ENCODE peak calls at places on chromosome 4, in five cellular contexts. K, L, W, P and S are unnamed samples.

GRCh38 chr4:89365375-89366170 is 58.0 kb upstream of the GPRIN3 start:
- DNase-seq in P (no peak), W (no peak), L (no peak), K (no peak), S (no peak)

GRCh38 chr4:25215506-25215905 is 18.3 kb upstream of the PI4K2B start:
- DNase-seq in L (no peak), K (no peak), P (no peak), W (no peak), S (no peak)

GRCh38 chr4:38717604-38718003 is 53.6 kb downstream of the KLF3 start:
- DNase-seq in L (no peak), W (no peak), K (no peak), P (no peak), S (no peak)

GRCh38 chr4:18297684-18298083 is 276.1 kb upstream of the LCORL start:
- DNase-seq in L (no peak), P (no peak), K (no peak), W (no peak), S (no peak)

GRCh38 chr4:6689506-6689960 is 4.1 kb upstream of the S100P start:
- DNase-seq in P (no peak), W (no peak), L (no peak), K (no peak), S (no peak)

GRCh38 chr4:140504261-140504660 is 6.2 kb upstream of the MGAT4D start:
- DNase-seq in P (no peak), L (no peak), W (no peak), K (no peak), S (no peak)

GRCh38 chr4:4637710-4638109 is 95.9 kb upstream of the STX18 start:
- DNase-seq in P (no peak), K (no peak), L (peak; percentile 33), W (no peak), S (no peak)

GRCh38 chr4:167943872-167944505 is 148.3 kb upstream of the ANXA10 start:
- DNase-seq in K (no peak), L (no peak), W (no peak), P (no peak), S (no peak)

GRCh38 chr4:61493470-61493869 is 293.3 kb downstream of the ADGRL3 start:
- DNase-seq in L (no peak), P (no peak), W (no peak), K (no peak), S (no peak)

GRCh38 chr4:61675464-61675863 is 475.3 kb downstream of the ADGRL3 start:
- DNase-seq in L (no peak), K (no peak), W (no peak), P (no peak), S (no peak)

GRCh38 chr4:23484689-23485088 is 405.2 kb downstream of the PPARGC1A start:
- DNase-seq in W (no peak), K (no peak), P (no peak), L (no peak), S (no peak)

GRCh38 chr4:102311912-102312311 is 33.4 kb downstream of the SLC39A8 start:
- DNase-seq in W (no peak), K (no peak), P (no peak), L (no peak), S (no peak)

GRCh38 chr4:168830777-168831512 is 179.1 kb downstream of the CBR4 start:
- DNase-seq in L (no peak), P (no peak), W (no peak), K (peak; percentile 18), S (peak; percentile 32)

GRCh38 chr4:157320092-157320491 is 99.6 kb downstream of the GRIA2 start:
- DNase-seq in K (no peak), W (no peak), P (no peak), L (no peak), S (no peak)

GRCh38 chr4:147589586-147589985 is 27.6 kb upstream of the TMEM184C start:
- DNase-seq in K (no peak), W (no peak), L (no peak), P (no peak), S (no peak)

GRCh38 chr4:100754741-100755140 is 236.9 kb upstream of the EMCN start:
- DNase-seq in P (no peak), L (no peak), K (no peak), W (no peak), S (no peak)

GRCh38 chr4:71081192-71081591 is 87.7 kb downstream of the DCK start:
- DNase-seq in L (no peak), W (no peak), P (no peak), K (no peak), S (no peak)

GRCh38 chr4:34922325-34922724 is 1322.0 kb downstream of the ARAP2 start:
- DNase-seq in K (no peak), P (no peak), L (no peak), W (no peak), S (no peak)

GRCh38 chr4:3013839-3014350 is 50.5 kb downstream of the GRK4 start:
- DNase-seq in W (no peak), L (peak; percentile 46), K (no peak), P (no peak), S (no peak)

GRCh38 chr4:97990409-97990808 is 152.9 kb downstream of the STPG2 start:
- DNase-seq in K (no peak), L (no peak), P (no peak), W (no peak), S (no peak)

GRCh38 chr4:173191623-173192041 is 23.0 kb downstream of the GALNT7 start:
- DNase-seq in P (no peak), K (no peak), L (no peak), W (no peak), S (no peak)

GRCh38 chr4:55625835-55626234 is 10.3 kb downstream of the NMU start:
- DNase-seq in W (no peak), L (no peak), K (no peak), P (no peak), S (peak; percentile 70)

GRCh38 chr4:102057122-102057521 is 266.6 kb downstream of the BANK1 start:
- DNase-seq in P (no peak), W (no peak), L (no peak), K (no peak), S (no peak)

GRCh38 chr4:8296491-8296890 is 26.9 kb downstream of the HTRA3 start:
- DNase-seq in P (no peak), W (no peak), K (no peak), L (no peak), S (no peak)

GRCh38 chr4:2936773-2937145 is 26.4 kb downstream of the NOP14 start:
- DNase-seq in L (peak; percentile 53), W (no peak), P (no peak), K (no peak), S (no peak)

GRCh38 chr4:122285285-122285684 is 93.5 kb upstream of the ADAD1 start:
- DNase-seq in K (no peak), L (no peak), P (no peak), W (peak; percentile 21), S (no peak)

GRCh38 chr4:112266823-112267222 is 18.9 kb downstream of the TIFA start:
- DNase-seq in P (no peak), K (no peak), W (peak; percentile 23), L (no peak), S (peak; percentile 12)

GRCh38 chr4:3870567-3870962 is 104.4 kb downstream of the ADRA2C start:
- DNase-seq in W (no peak), L (no peak), P (no peak), K (no peak), S (no peak)

GRCh38 chr4:8033067-8033755 is 93.5 kb upstream of the AFAP1 start:
- DNase-seq in K (no peak), L (no peak), P (no peak), W (no peak), S (no peak)

GRCh38 chr4:153409924-153410501 is 56.1 kb upstream of the TMEM131L start:
- DNase-seq in P (no peak), L (no peak), W (peak; percentile 60), K (no peak), S (no peak)

GRCh38 chr4:152713951-152714705 is 34.3 kb upstream of the TMEM154 start:
- DNase-seq in W (no peak), L (no peak), P (no peak), K (no peak), S (no peak)

GRCh38 chr4:163191999-163192398 is 25.3 kb upstream of the NAF1 start:
- DNase-seq in K (no peak), P (no peak), L (no peak), W (peak; percentile 35), S (no peak)

GRCh38 chr4:180636696-180637095 is 1606.5 kb upstream of the TENM3 start:
- DNase-seq in W (no peak), L (no peak), P (no peak), K (no peak), S (no peak)

GRCh38 chr4:119314356-119314755 is 7.6 kb downstream of the FABP2 start:
- DNase-seq in K (no peak), P (no peak), W (no peak), L (no peak), S (no peak)

GRCh38 chr4:54945838-54946237 is 179.6 kb downstream of the KDR start:
- DNase-seq in L (no peak), K (no peak), W (no peak), P (no peak), S (no peak)

GRCh38 chr4:87525636-87526035 is 3.5 kb downstream of the SPARCL1 start:
- DNase-seq in P (no peak), K (no peak), W (no peak), L (no peak), S (no peak)

GRCh38 chr4:164081801-164082200 is 587.3 kb downstream of the TMA16 start:
- DNase-seq in L (no peak), W (no peak), P (no peak), K (no peak), S (no peak)

DNA sequence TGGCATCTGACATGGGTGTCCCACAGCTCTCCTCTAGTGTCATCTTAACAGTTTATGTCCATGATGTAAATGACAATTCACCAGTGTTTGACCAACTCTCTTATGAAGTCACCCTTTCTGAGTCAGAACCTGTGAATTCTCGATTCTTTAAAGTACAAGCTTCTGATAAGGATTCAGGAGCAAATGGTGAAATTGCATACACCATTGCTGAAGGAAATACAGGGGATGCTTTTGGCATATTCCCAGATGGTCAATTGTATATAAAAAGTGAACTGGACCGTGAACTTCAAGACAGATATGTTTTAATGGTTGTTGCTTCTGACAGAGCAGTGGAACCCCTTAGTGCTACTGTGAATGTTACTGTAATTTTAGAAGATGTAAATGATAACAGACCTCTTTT is 4.6 kb downstream of the FAT4 start:
- DNase-seq in P (no peak), L (no peak), W (no peak), K (no peak), S (no peak)
- TF ChIP-seq USF2 in P (no peak), L (no peak), W (no peak), K (no peak), S (no peak)

GRCh38 chr4:185955817-185956542 is 113.0 kb upstream of the TLR3 start:
- DNase-seq in W (no peak), P (peak; percentile 20), L (no peak), K (no peak), S (peak; percentile 50)
- TF ChIP-seq USF2 in W (no peak), P (no peak), L (no peak), K (no peak), S (no peak)

GRCh38 chr4:182724414-182724813 is 192.8 kb downstream of the DCTD start:
- DNase-seq in L (no peak), P (no peak), W (no peak), K (no peak), S (peak; percentile 56)
- TF ChIP-seq USF2 in L (no peak), P (no peak), W (no peak), K (no peak), S (no peak)

DNA sequence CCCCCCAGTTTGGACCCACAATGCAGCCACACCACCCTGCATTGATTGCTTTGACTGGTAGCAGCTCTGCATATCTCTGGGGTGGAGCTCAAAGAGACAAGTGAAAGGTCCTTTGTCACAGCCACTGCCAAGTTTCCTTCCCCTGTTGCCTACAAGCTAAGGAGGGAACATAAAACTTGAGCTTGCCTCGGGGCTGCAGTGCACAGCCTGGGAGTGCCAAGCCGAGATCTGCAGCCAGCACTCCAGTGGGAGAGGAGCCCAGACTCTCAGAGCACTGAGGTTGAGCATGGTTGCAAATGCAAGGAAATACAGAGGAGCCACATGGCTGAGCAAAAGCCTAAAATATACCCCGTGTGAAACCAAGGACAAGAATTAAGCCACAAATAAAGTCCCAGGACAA is 142.2 kb downstream of the DKK2 start:
- DNase-seq in W (no peak), L (no peak), K (no peak), P (no peak), S (no peak)
- TF ChIP-seq USF2 in W (no peak), L (no peak), K (no peak), P (no peak), S (no peak)